ENCODE peak calls at places on chromosomes 4 and X, in eight cellular contexts. G is K562, S is endothelial cell of umbilical vein, D is suprapubic skin, Y is breast epithelium, W is GM23338, R is GM12878, A is HepG2. Q is an unnamed sample.

GRCh38 chr4:142778908-142779307 is 67.2 kb downstream of the INPP4B start:
- DNase-seq in A (no peak), G (no peak), W (no peak), S (no peak), R (no peak), Y (no peak), D (no peak), Q (no peak)

GRCh38 chr4:61984260-61984909 is 784.3 kb downstream of the ADGRL3 start:
- DNase-seq in Y (no peak), D (no peak), G (no peak), W (peak; percentile 64), A (no peak), R (no peak), S (no peak), Q (no peak)

GRCh38 chr4:157664726-157665125 is 444.2 kb downstream of the GRIA2 start:
- DNase-seq in S (no peak), D (no peak), G (no peak), Y (no peak), W (no peak), A (no peak), R (no peak), Q (no peak)

GRCh38 chrX:137427061-137427778 is 138.7 kb upstream of the ZIC3 start:
- DNase-seq in W (peak; percentile 48), D (no peak), Y (no peak), A (no peak), G (no peak), R (no peak), S (no peak), Q (no peak)

GRCh38 chr4:79209822-79210635 is 115.8 kb downstream of the NAA11 start:
- DNase-seq in W (peak; percentile 8), A (peak; percentile 65), Y (no peak), G (peak; percentile 31), S (peak; percentile 74), R (no peak), D (no peak), Q (no peak)

GRCh38 chr4:149353241-149353640 is 462.4 kb downstream of the IQCM start:
- DNase-seq in Y (no peak), S (no peak), R (no peak), A (no peak), W (no peak), G (no peak), D (no peak), Q (no peak)

GRCh38 chrX:23503835-23504539 is 163.3 kb upstream of the PRDX4 start:
- DNase-seq in S (peak; percentile 21), R (no peak), G (no peak), A (peak; percentile 15), W (peak; percentile 26), D (no peak), Y (peak; percentile 85), Q (peak; percentile 67)

GRCh38 chrX:39063037-39063436 is 261.8 kb downstream of the MID1IP1 start:
- DNase-seq in Y (no peak), A (no peak), W (no peak), R (no peak), S (no peak), G (no peak), D (peak; percentile 70), Q (no peak)

GRCh38 chr4:184515606-184516005 is 41.3 kb upstream of the IRF2 start:
- DNase-seq in Y (no peak), A (no peak), G (no peak), R (no peak), D (no peak), S (no peak), W (no peak), Q (no peak)

GRCh38 chr4:38192516-38192915 is 232.3 kb downstream of the PTTG2 start:
- DNase-seq in S (no peak), R (no peak), A (no peak), D (no peak), W (no peak), Y (no peak), G (no peak), Q (no peak)

GRCh38 chrX:47158131-47158530 is 13.1 kb downstream of the RBM10 start:
- DNase-seq in A (no peak), W (peak; percentile 40), Y (no peak), G (peak; percentile 29), R (no peak), S (no peak), D (no peak), Q (no peak)

GRCh38 chr4:168398188-168398587 is 79.6 kb upstream of the DDX60 start:
- DNase-seq in A (no peak), W (no peak), D (no peak), Y (no peak), S (no peak), G (no peak), R (no peak), Q (no peak)

GRCh38 chr4:51830146-51830545 is 12.8 kb upstream of the DCUN1D4 start:
- DNase-seq in Y (no peak), W (no peak), G (no peak), A (no peak), R (no peak), D (no peak), S (no peak), Q (no peak)

GRCh38 chr4:187380181-187380581 is 615.4 kb upstream of the ZFP42 start:
- DNase-seq in G (no peak), A (peak; percentile 35), D (no peak), S (no peak), W (peak; percentile 77), R (no peak), Y (no peak), Q (no peak)

GRCh38 chrX:39762266-39762841 is 335.4 kb downstream of the BCOR start:
- DNase-seq in A (no peak), S (peak; percentile 74), W (no peak), G (no peak), D (no peak), R (no peak), Y (no peak), Q (no peak)

GRCh38 chr4:182975806-182976205 is 58.6 kb upstream of the DCTD start:
- DNase-seq in S (peak; percentile 95), A (no peak), R (peak; percentile 57), W (no peak), Y (no peak), D (no peak), G (peak; percentile 16), Q (peak; percentile 70)

GRCh38 chrX:2848806-2849420 is 20.2 kb downstream of the GYG2 start:
- DNase-seq in A (peak; percentile 26), W (peak; percentile 11), D (no peak), G (no peak), R (no peak), S (no peak), Y (no peak), Q (no peak)

GRCh38 chrX:123184199-123184857 is at the start of gene GRIA3:
- DNase-seq in Y (no peak), G (no peak), R (no peak), W (peak; percentile 44), D (no peak), A (no peak), S (no peak), Q (no peak)

GRCh38 chr4:53196872-53197759 is 168.7 kb downstream of the SCFD2 start:
- DNase-seq in Y (no peak), R (peak; percentile 44), G (peak; percentile 54), D (no peak), S (peak; percentile 84), A (peak; percentile 65), W (peak; percentile 85), Q (peak; percentile 36)

GRCh38 chrX:74248889-74249288 is 55.1 kb upstream of the ZCCHC13 start:
- DNase-seq in A (no peak), S (peak; percentile 58), R (no peak), W (peak; percentile 67), Y (no peak), D (no peak), G (no peak), Q (no peak)

GRCh38 chrX:2819345-2820130 is 9.2 kb upstream of the GYG2 start:
- DNase-seq in W (no peak), G (peak; percentile 35), D (no peak), R (no peak), S (peak; percentile 20), Y (no peak), A (peak; percentile 9), Q (no peak)

GRCh38 chr4:80705311-80705710 is 325.2 kb upstream of the BMP3 start:
- DNase-seq in R (no peak), D (no peak), W (no peak), Y (no peak), S (no peak), A (no peak), G (no peak), Q (no peak)

GRCh38 chrX:17736856-17737706 is at the start of gene SCML1:
- DNase-seq in A (peak; percentile 94), W (peak; percentile 95), G (peak; percentile 49), D (peak; percentile 98), S (peak; percentile 97), R (peak; percentile 71), Y (peak; percentile 98), Q (peak; percentile 61)
- TF ChIP-seq POLR2AphosphoS5 in A (peak; percentile 40), W (no peak), G (no peak), D (no peak), S (peak; percentile 21), R (no peak), Y (no peak), Q (no peak)

DNA sequence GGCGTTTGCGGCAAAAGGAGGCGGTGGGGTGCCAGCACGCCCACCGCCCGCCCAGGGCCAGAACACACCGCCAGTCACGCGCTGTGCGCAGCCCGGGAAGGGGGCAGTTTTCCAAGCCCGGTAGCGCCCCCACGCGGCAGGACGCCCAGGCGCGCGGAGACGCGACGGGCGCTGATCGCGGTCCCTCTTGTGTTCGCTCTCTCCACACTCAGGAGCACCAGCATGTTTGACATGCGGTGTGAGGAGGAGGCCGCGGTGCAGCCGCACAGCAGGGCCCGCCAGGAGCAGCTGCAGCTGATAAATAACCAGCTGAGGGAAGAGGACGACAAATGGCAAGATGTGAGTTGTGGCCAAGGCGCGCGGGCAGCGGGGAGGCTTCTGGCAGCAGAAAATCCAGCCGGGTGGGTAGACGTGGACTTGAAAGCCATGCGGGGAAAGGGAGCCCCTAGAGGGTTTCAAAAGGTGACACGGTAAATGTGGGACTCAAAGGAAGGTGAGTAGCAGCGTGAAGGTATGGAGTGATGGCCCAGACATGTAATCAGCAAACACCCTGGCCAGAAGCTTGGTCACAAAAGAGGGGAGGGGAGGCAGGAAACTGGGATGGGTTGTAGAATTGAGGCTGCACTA is 104.1 kb downstream of the PHOX2B start:
- DNase-seq in S (peak; percentile 52), Y (no peak), R (no peak), G (peak; percentile 57), W (peak; percentile 90), D (peak; percentile 82), A (peak; percentile 3), Q (no peak)
- TF ChIP-seq CTCF in S (peak; percentile 88), Y (peak; percentile 62), R (no peak), G (peak; percentile 75), W (peak; percentile 97), D (peak; percentile 87), A (peak; percentile 70), Q (peak; percentile 81)

DNA sequence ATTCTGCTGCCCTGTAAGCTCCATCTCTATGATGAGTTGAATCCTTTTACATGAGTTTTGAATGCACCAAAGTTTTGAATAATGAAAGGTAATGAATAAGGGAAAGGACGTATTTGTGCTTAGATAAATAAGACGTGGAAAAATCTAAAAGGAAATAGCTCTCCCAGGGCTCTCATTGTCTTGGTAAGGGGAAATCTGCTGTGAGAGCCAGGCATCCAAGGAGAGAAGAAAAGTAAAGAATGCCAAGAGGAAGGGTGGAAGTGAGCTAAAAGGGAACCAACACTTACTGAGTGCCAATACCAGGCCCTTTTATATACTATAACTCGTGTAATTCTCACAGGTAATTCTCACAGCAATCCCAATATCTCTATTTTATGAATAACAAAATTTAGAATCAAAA is 62.6 kb upstream of the KLHL13 start:
- DNase-seq in Y (no peak), G (no peak), W (peak; percentile 5), R (no peak), S (peak; percentile 67), A (no peak), D (no peak), Q (no peak)
- H3K4me1 ChIP-seq in Y (no peaks in the 10 kb centered on the region), G (no peaks in the 10 kb centered on the region), W (peaks cover 10% of the 10 kb centered on the region), R (no peaks in the 10 kb centered on the region), S (peaks cover 8% of the 10 kb centered on the region), A (peaks cover 7% of the 10 kb centered on the region), D (no peaks in the 10 kb centered on the region), Q (no peaks in the 10 kb centered on the region)

GRCh38 chr4:76531597-76531996 is 96.6 kb downstream of the SHROOM3 start:
- DNase-seq in S (no peak), W (no peak), R (no peak), Y (no peak), A (no peak), G (no peak), D (no peak), Q (no peak)
- TF ChIP-seq POLR2AphosphoS5 in S (no peak), W (no peak), R (no peak), Y (no peak), A (no peak), G (no peak), D (no peak), Q (no peak)